ENCODE peak calls at places on chromosomes 3 and 15, in seven cellular contexts. Q is ovary, O is stomach, J is neural progenitor cell, F is lower lobe of right lung, Z is uterus, I is MM.1S. V is an unnamed sample.

GRCh38 chr3:50365080-50365841 is 5.9 kb upstream of the TMEM115 start:
- DNase-seq in I (peak; percentile 94), Q (peak; percentile 89), Z (peak; percentile 88), F (peak; percentile 89), O (peak; percentile 95), J (peak; percentile 88), V (peak; percentile 96)

GRCh38 chr15:88708256-88709054 is 69.6 kb downstream of the ISG20 start:
- DNase-seq in Q (no peak), Z (no peak), I (no peak), F (no peak), O (no peak), J (no peak), V (no peak)

GRCh38 chr3:193874997-193875593 is 260.9 kb upstream of the HES1 start:
- DNase-seq in O (no peak), F (no peak), Z (no peak), J (peak; percentile 41), Q (no peak), I (no peak), V (no peak)

GRCh38 chr15:64536244-64536836 is 76.0 kb downstream of the ZNF609 start:
- DNase-seq in Q (no peak), Z (no peak), O (no peak), J (no peak), I (no peak), F (no peak), V (no peak)

GRCh38 chr15:47975422-47975821 is 145.4 kb upstream of the SLC24A5 start:
- DNase-seq in F (no peak), O (no peak), J (peak; percentile 80), Z (no peak), Q (no peak), I (no peak), V (no peak)

GRCh38 chr3:107068980-107069379 is 308.3 kb upstream of the CCDC54 start:
- DNase-seq in O (no peak), Q (no peak), J (no peak), I (no peak), F (no peak), Z (no peak), V (no peak)

GRCh38 chr15:88465633-88466219 is 1.5 kb downstream of the MRPL46 start:
- DNase-seq in Z (no peak), I (no peak), F (no peak), Q (no peak), J (no peak), O (no peak), V (no peak)

GRCh38 chr3:186286114-186286513 is 75.9 kb downstream of the DGKG start:
- DNase-seq in Z (no peak), I (no peak), F (no peak), O (no peak), Q (no peak), J (no peak), V (no peak)

GRCh38 chr15:68353418-68354145 is 76.0 kb downstream of the FEM1B start:
- DNase-seq in Z (no peak), O (no peak), I (no peak), Q (no peak), F (no peak), J (no peak), V (no peak)

GRCh38 chr3:78668302-78668701 is 1099.5 kb downstream of the ROBO1 start:
- DNase-seq in Z (no peak), J (no peak), Q (no peak), O (no peak), F (no peak), I (no peak), V (no peak)

GRCh38 chr15:69703495-69704187 is 251.0 kb downstream of the RPLP1 start:
- DNase-seq in Q (no peak), O (no peak), I (no peak), J (no peak), F (no peak), Z (no peak), V (no peak)

GRCh38 chr15:47813985-47814384 is 96.7 kb downstream of the SEMA6D start:
- DNase-seq in J (no peak), I (peak; percentile 21), O (no peak), F (no peak), Q (no peak), Z (no peak), V (no peak)

GRCh38 chr15:45943255-45943654 is 308.4 kb downstream of the SQOR start:
- DNase-seq in Q (no peak), Z (no peak), I (no peak), O (no peak), J (peak; percentile 32), F (no peak), V (no peak)

GRCh38 chr15:90184119-90184785 is 16.9 kb upstream of the SEMA4B start:
- DNase-seq in F (peak; percentile 86), Q (peak; percentile 90), I (peak; percentile 95), O (peak; percentile 91), J (no peak), Z (peak; percentile 79), V (no peak)

GRCh38 chr15:95086543-95087252 is 855.3 kb downstream of the MCTP2 start:
- DNase-seq in I (no peak), Z (no peak), Q (no peak), J (no peak), O (no peak), F (no peak), V (no peak)

GRCh38 chr15:80509800-80510199 is 105.6 kb downstream of the ARNT2 start:
- DNase-seq in Z (no peak), J (no peak), F (no peak), I (no peak), O (no peak), Q (no peak), V (no peak)

GRCh38 chr3:39149498-39150169 is 3.8 kb downstream of the CSRNP1 start:
- DNase-seq in Z (no peak), Q (no peak), I (no peak), J (no peak), F (no peak), O (no peak), V (no peak)

GRCh38 chr3:100023150-100023549 is 91.2 kb downstream of the FILIP1L start:
- DNase-seq in I (no peak), Z (no peak), O (no peak), F (no peak), J (no peak), Q (no peak), V (no peak)

GRCh38 chr15:99450896-99451358 is 114.9 kb upstream of the MEF2A start:
- DNase-seq in J (peak; percentile 40), Q (peak; percentile 53), F (peak; percentile 80), O (peak; percentile 46), Z (peak; percentile 76), I (no peak), V (no peak)

GRCh38 chr3:138768126-138768525 is 66.6 kb downstream of the PIK3CB start:
- DNase-seq in Z (no peak), F (no peak), J (no peak), I (no peak), Q (no peak), O (no peak), V (no peak)

GRCh38 chr15:70269991-70270751 is 172.5 kb upstream of the TLE3 start:
- DNase-seq in I (no peak), J (no peak), F (no peak), Q (no peak), O (no peak), Z (no peak), V (no peak)

GRCh38 chr3:120072867-120073525 is 21.3 kb downstream of the GSK3B start:
- DNase-seq in F (no peak), Q (no peak), I (peak; percentile 39), O (no peak), J (no peak), Z (no peak), V (no peak)
- TF ChIP-seq CTCF in F (no peak), Q (no peak), I (peak; percentile 35), O (no peak), J (no peak), Z (no peak), V (no peak)

DNA sequence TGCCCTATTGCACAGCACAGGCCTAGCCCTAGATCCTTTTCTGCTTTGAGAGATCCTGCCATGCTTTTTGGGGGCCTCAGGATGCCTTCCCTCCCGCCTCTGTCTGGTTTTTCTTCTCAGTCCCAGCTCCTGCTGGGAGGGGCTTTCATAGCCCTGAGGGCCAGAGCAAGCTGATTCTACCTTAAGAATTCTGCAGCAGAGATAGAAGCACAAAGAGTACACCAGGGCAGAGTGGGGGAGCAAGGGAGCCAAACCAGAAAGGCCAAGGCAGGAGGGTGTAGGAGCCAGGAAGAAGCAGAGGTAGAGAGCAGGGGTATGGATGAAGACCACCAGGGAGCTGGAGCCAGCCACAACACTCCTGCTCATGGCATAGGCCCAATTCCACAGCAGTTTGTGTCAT is 18.1 kb downstream of the SH3BP5 start:
- DNase-seq in Q (no peak), O (no peak), Z (no peak), F (no peak), J (peak; percentile 30), I (no peak), V (no peak)
- H3K4me1 ChIP-seq in Q (peaks cover 27% of the 10 kb centered on the region), O (peaks cover 1% of the 10 kb centered on the region), Z (peaks cover 25% of the 10 kb centered on the region), F (peaks cover 92% of the 10 kb centered on the region), J (peaks cover 48% of the 10 kb centered on the region), I (peaks cover 20% of the 10 kb centered on the region), V (peaks cover 44% of the 10 kb centered on the region)

DNA sequence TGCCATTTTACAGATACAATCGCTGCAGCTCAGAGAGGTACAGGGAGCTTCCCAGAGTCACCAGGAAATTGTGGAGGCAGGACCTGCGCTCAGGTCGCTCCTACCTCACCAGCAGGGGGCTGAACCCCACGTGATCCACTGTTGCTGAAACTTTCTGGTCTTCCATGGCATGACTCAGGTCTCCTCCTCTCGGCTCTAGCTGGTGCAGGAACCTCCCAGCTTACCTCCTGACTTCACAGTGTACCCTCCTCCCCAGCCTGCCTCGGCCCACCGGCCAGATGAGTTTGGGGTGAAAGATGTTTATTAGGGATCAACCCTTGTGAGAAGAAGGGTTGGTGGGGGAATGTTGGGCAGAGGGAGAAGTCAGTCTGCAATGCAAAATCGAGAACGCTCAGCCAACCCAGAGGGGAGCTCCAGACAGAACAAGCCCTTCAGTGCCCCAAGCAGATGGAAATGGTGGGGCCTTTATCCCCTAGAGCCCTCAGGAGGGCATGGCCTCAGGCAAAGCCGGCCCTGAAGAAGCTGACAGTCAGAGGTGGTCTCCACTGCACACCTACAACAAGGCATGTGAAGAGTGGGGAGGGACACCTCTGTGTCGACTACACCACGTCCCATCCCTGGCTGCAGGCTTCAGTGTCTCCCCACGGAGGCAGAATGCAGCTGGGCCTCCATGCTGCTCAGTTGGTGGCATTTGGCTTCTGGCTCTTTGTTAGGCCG is 118.6 kb upstream of the PRR20G start:
- DNase-seq in F (no peak), O (peak; percentile 28), J (no peak), I (peak; percentile 41), Z (no peak), Q (peak; percentile 5), V (no peak)
- TF ChIP-seq CTCF in F (no peak), O (no peak), J (peak; percentile 24), I (peak; percentile 46), Z (no peak), Q (no peak), V (no peak)

DNA sequence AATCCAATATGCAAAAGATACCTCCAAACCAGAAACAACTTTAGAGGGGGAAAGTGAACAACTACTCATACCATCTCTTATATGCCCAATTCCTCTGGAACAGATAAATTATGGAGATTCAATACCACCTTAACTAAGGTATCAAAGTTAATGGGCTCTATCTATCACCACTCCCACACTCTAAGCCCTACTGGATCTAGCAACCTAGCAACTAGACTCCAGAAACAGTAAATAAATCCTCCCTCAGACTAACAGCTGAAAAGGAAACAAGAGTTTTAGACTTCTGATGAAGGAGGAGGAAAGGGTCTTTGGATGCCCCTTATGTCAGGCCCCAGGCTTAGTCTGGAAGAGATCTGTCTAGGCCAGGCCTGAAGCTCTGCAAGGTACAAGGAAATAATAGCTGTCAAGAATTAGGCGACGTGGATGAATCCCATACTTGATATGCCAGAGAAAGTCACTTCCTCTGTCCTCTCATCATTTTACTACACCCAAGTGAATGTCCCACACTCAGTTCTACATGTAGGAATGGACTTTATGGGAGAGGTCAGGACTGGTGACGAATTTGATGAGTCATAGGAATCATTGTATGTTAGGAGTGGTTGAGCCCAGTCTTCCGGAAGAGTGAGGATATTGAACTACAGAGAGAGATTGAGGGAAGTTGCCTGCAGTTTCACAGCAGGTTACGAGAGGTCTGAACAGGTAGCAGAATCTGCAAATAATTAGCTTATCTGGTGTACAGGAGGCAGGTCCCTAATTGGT is 113.8 kb downstream of the AKAP13 start:
- DNase-seq in I (no peak), F (no peak), O (no peak), J (peak; percentile 32), Z (no peak), Q (no peak), V (no peak)
- H3K4me1 ChIP-seq in I (no peaks in the 10 kb centered on the region), F (peaks cover 71% of the 10 kb centered on the region), O (peaks cover 15% of the 10 kb centered on the region), J (peaks cover 37% of the 10 kb centered on the region), Z (peaks cover 8% of the 10 kb centered on the region), Q (no peaks in the 10 kb centered on the region), V (peaks cover 17% of the 10 kb centered on the region)

V was measured in left lung.